ENCODE peak calls at places on chromosome 19, in four cellular contexts. D is HS-5, H is iris pigment epithelial cell, A is amygdala. M is an unnamed sample.

GRCh38 chr19:31347356-31347755 is 1.9 kb downstream of the TSHZ3 start:
- DNase-seq in A (no peak), D (no peak), H (no peak), M (no peak)

GRCh38 chr19:21604941-21605548 is 99.6 kb downstream of the ZNF429 start:
- DNase-seq in A (no peak), D (no peak), H (peak), M (no peak)

GRCh38 chr19:13627531-13627930 is 121.3 kb upstream of the CACNA1A start:
- DNase-seq in H (no peak), A (no peak), D (no peak), M (no peak)

GRCh38 chr19:13864513-13865242 is 12.3 kb upstream of the NANOS3 start:
- DNase-seq in D (no peak), A (no peak), H (no peak), M (no peak)

GRCh38 chr19:10884273-10884672 is 12.9 kb downstream of the CARM1 start:
- DNase-seq in H (peak), D (peak), A (no peak), M (no peak)

GRCh38 chr19:42693760-42694350 is 46.4 kb downstream of the PSG3 start:
- DNase-seq in A (no peak), H (peak), D (peak), M (no peak)

GRCh38 chr19:43624933-43625332 is 5.5 kb upstream of the ZNF428 start:
- DNase-seq in A (no peak), D (no peak), H (no peak), M (no peak)

GRCh38 chr19:940591-941291 is 14.9 kb downstream of the ARID3A start:
- DNase-seq in D (no peak), A (peak), H (no peak), M (peak)

GRCh38 chr19:8210660-8211101 is 1.5 kb downstream of the CERS4 start:
- DNase-seq in H (no peak), D (no peak), A (no peak), M (no peak)

M was measured in frontal cortex.